ENCODE peak calls at places on chromosomes 1 and 21, in seven cellular contexts. One of them, this sample, is unnamed.

GRCh38 chr1:88740784-88741183 is 56.7 kb downstream of the PKN2 start:
- DNase-seq in GM12865: no peak
- DNase-seq in fibroblast of pulmonary artery: peak; percentile 18
- DNase-seq in heart left ventricle: no peak
- DNase-seq in PC-9: no peak
- DNase-seq in tibial artery: no peak
- DNase-seq in right atrium auricular region: no peak
- DNase-seq in this sample: peak; percentile 53

GRCh38 chr1:56142301-56142700 is 437.1 kb downstream of the PLPP3 start:
- DNase-seq in GM12865: no peak
- DNase-seq in fibroblast of pulmonary artery: no peak
- DNase-seq in heart left ventricle: no peak
- DNase-seq in PC-9: no peak
- DNase-seq in tibial artery: no peak
- DNase-seq in right atrium auricular region: no peak
- DNase-seq in this sample: no peak

GRCh38 chr21:31343030-31343510 is 991 bp downstream of the TIAM1 start:
- DNase-seq in GM12865: no peak
- DNase-seq in fibroblast of pulmonary artery: no peak
- DNase-seq in heart left ventricle: no peak
- DNase-seq in PC-9: peak; percentile 43
- DNase-seq in tibial artery: no peak
- DNase-seq in right atrium auricular region: no peak
- DNase-seq in this sample: no peak

GRCh38 chr1:90045853-90046563 is 51.1 kb downstream of the ZNF326 start:
- DNase-seq in GM12865: peak; percentile 32
- DNase-seq in fibroblast of pulmonary artery: peak; percentile 36
- DNase-seq in heart left ventricle: no peak
- DNase-seq in PC-9: no peak
- DNase-seq in tibial artery: no peak
- DNase-seq in right atrium auricular region: no peak
- DNase-seq in this sample: peak; percentile 53

GRCh38 chr1:28668191-28668955 is at the start of gene GMEB1:
- DNase-seq in GM12865: peak; percentile 94
- DNase-seq in fibroblast of pulmonary artery: peak; percentile 85
- DNase-seq in heart left ventricle: peak; percentile 88
- DNase-seq in PC-9: peak; percentile 69
- DNase-seq in tibial artery: peak; percentile 91
- DNase-seq in right atrium auricular region: peak; percentile 81
- DNase-seq in this sample: peak; percentile 89

GRCh38 chr1:216682694-216683243 is 40.5 kb downstream of the ESRRG start:
- DNase-seq in GM12865: no peak
- DNase-seq in fibroblast of pulmonary artery: no peak
- DNase-seq in heart left ventricle: no peak
- DNase-seq in PC-9: no peak
- DNase-seq in tibial artery: no peak
- DNase-seq in right atrium auricular region: no peak
- DNase-seq in this sample: no peak

GRCh38 chr1:181112071-181112929 is 23.8 kb downstream of the IER5 start:
- DNase-seq in GM12865: no peak
- DNase-seq in fibroblast of pulmonary artery: peak; percentile 99
- DNase-seq in heart left ventricle: peak; percentile 54
- DNase-seq in PC-9: peak; percentile 99
- DNase-seq in tibial artery: peak; percentile 88
- DNase-seq in right atrium auricular region: peak; percentile 94
- DNase-seq in this sample: peak; percentile 99

GRCh38 chr1:181117648-181118449 is 29.3 kb downstream of the IER5 start:
- DNase-seq in GM12865: no peak
- DNase-seq in fibroblast of pulmonary artery: no peak
- DNase-seq in heart left ventricle: no peak
- DNase-seq in PC-9: peak; percentile 100
- DNase-seq in tibial artery: no peak
- DNase-seq in right atrium auricular region: no peak
- DNase-seq in this sample: peak; percentile 74

GRCh38 chr1:18794066-18794465 is 65.4 kb downstream of the TAS1R2 start:
- DNase-seq in GM12865: peak; percentile 7
- DNase-seq in fibroblast of pulmonary artery: no peak
- DNase-seq in heart left ventricle: no peak
- DNase-seq in PC-9: no peak
- DNase-seq in tibial artery: no peak
- DNase-seq in right atrium auricular region: no peak
- DNase-seq in this sample: peak; percentile 22

GRCh38 chr1:3031401-3032221 is 10.3 kb downstream of the ACTRT2 start:
- DNase-seq in GM12865: no peak
- DNase-seq in fibroblast of pulmonary artery: no peak
- DNase-seq in heart left ventricle: no peak
- DNase-seq in PC-9: no peak
- DNase-seq in tibial artery: peak; percentile 73
- DNase-seq in right atrium auricular region: peak; percentile 66
- DNase-seq in this sample: no peak

GRCh38 chr1:71834570-71835441 is 447.5 kb downstream of the NEGR1 start:
- DNase-seq in GM12865: no peak
- DNase-seq in fibroblast of pulmonary artery: no peak
- DNase-seq in heart left ventricle: peak; percentile 19
- DNase-seq in PC-9: no peak
- DNase-seq in tibial artery: no peak
- DNase-seq in right atrium auricular region: peak; percentile 58
- DNase-seq in this sample: no peak

GRCh38 chr1:100353988-100354387 is 1.7 kb downstream of the CDC14A start:
- DNase-seq in GM12865: no peak
- DNase-seq in fibroblast of pulmonary artery: no peak
- DNase-seq in heart left ventricle: no peak
- DNase-seq in PC-9: peak; percentile 88
- DNase-seq in tibial artery: no peak
- DNase-seq in right atrium auricular region: no peak
- DNase-seq in this sample: no peak

GRCh38 chr1:145997156-145998023 is 1.0 kb upstream of the TXNIP start:
- DNase-seq in GM12865: peak; percentile 50
- DNase-seq in fibroblast of pulmonary artery: no peak
- DNase-seq in heart left ventricle: peak; percentile 65
- DNase-seq in PC-9: no peak
- DNase-seq in tibial artery: peak; percentile 74
- DNase-seq in right atrium auricular region: no peak
- DNase-seq in this sample: no peak

GRCh38 chr1:108801101-108801500 is 54.6 kb downstream of the STXBP3 start:
- DNase-seq in GM12865: no peak
- DNase-seq in fibroblast of pulmonary artery: peak; percentile 43
- DNase-seq in heart left ventricle: no peak
- DNase-seq in PC-9: no peak
- DNase-seq in tibial artery: no peak
- DNase-seq in right atrium auricular region: no peak
- DNase-seq in this sample: peak; percentile 55

GRCh38 chr1:150537732-150538684 is 11.2 kb upstream of the ADAMTSL4 start:
- DNase-seq in GM12865: no peak
- DNase-seq in fibroblast of pulmonary artery: peak; percentile 84
- DNase-seq in heart left ventricle: no peak
- DNase-seq in PC-9: peak; percentile 70
- DNase-seq in tibial artery: peak; percentile 87
- DNase-seq in right atrium auricular region: no peak
- DNase-seq in this sample: peak; percentile 94

GRCh38 chr1:100299521-100300222 is 33.7 kb downstream of the RTCA start:
- DNase-seq in GM12865: no peak
- DNase-seq in fibroblast of pulmonary artery: no peak
- DNase-seq in heart left ventricle: no peak
- DNase-seq in PC-9: no peak
- DNase-seq in tibial artery: no peak
- DNase-seq in right atrium auricular region: no peak
- DNase-seq in this sample: no peak

GRCh38 chr1:173413271-173413707 is 63.8 kb upstream of the PRDX6 start:
- DNase-seq in GM12865: peak; percentile 67
- DNase-seq in fibroblast of pulmonary artery: no peak
- DNase-seq in heart left ventricle: no peak
- DNase-seq in PC-9: no peak
- DNase-seq in tibial artery: no peak
- DNase-seq in right atrium auricular region: no peak
- DNase-seq in this sample: no peak

GRCh38 chr1:151340870-151341754 is 5.9 kb downstream of the RFX5 start:
- DNase-seq in GM12865: peak; percentile 76
- DNase-seq in fibroblast of pulmonary artery: peak; percentile 89
- DNase-seq in heart left ventricle: peak; percentile 61
- DNase-seq in PC-9: peak; percentile 76
- DNase-seq in tibial artery: no peak
- DNase-seq in right atrium auricular region: no peak
- DNase-seq in this sample: peak; percentile 93

GRCh38 chr1:204145033-204145504 is 6.8 kb downstream of the ETNK2 start:
- DNase-seq in GM12865: no peak
- DNase-seq in fibroblast of pulmonary artery: no peak
- DNase-seq in heart left ventricle: no peak
- DNase-seq in PC-9: no peak
- DNase-seq in tibial artery: no peak
- DNase-seq in right atrium auricular region: no peak
- DNase-seq in this sample: no peak

GRCh38 chr1:207908112-207908734 is 2.7 kb downstream of the CD34 start:
- DNase-seq in GM12865: no peak
- DNase-seq in fibroblast of pulmonary artery: peak; percentile 31
- DNase-seq in heart left ventricle: peak; percentile 50
- DNase-seq in PC-9: no peak
- DNase-seq in tibial artery: no peak
- DNase-seq in right atrium auricular region: peak; percentile 90
- DNase-seq in this sample: no peak

GRCh38 chr1:207913951-207914350 is 3.0 kb upstream of the CD34 start:
- DNase-seq in GM12865: no peak
- DNase-seq in fibroblast of pulmonary artery: peak; percentile 27
- DNase-seq in heart left ventricle: no peak
- DNase-seq in PC-9: no peak
- DNase-seq in tibial artery: no peak
- DNase-seq in right atrium auricular region: no peak
- DNase-seq in this sample: no peak

GRCh38 chr1:207910678-207911354 is at the start of gene CD34:
- DNase-seq in GM12865: no peak
- DNase-seq in fibroblast of pulmonary artery: no peak
- DNase-seq in heart left ventricle: peak; percentile 79
- DNase-seq in PC-9: no peak
- DNase-seq in tibial artery: peak; percentile 74
- DNase-seq in right atrium auricular region: peak; percentile 86
- DNase-seq in this sample: no peak

GRCh38 chr1:207911983-207912760 is 1.2 kb upstream of the CD34 start:
- DNase-seq in GM12865: no peak
- DNase-seq in fibroblast of pulmonary artery: no peak
- DNase-seq in heart left ventricle: no peak
- DNase-seq in PC-9: no peak
- DNase-seq in tibial artery: no peak
- DNase-seq in right atrium auricular region: no peak
- DNase-seq in this sample: no peak

DNA sequence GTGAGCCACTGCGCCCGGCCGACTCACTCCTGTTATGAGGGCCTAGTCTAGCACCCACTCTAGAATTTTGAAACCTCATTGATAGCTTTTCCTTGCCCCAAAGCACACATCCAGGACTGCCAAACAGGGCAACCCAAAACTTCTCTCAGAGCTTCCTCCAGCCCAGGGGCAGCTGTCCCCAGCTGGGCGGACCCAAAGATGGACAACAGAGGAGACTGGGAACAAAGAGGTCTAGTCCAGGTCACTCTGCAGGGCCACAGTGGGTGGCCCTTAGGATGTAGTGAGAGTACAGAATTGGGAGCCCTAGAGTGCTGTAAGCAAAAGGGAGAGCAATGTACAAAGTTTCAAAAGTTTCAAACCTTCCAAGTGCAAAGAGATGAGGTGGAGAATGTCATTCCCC is 1.2 kb downstream of the CD34 start:
- DNase-seq in GM12865: no peak
- DNase-seq in fibroblast of pulmonary artery: no peak
- DNase-seq in heart left ventricle: no peak
- DNase-seq in PC-9: no peak
- DNase-seq in tibial artery: no peak
- DNase-seq in right atrium auricular region: no peak
- DNase-seq in this sample: no peak
- H3K4me3 ChIP-seq in GM12865: no peak overlapping the region
- H3K4me3 ChIP-seq in fibroblast of pulmonary artery: no peak overlapping the region
- H3K4me3 ChIP-seq in heart left ventricle: peak overlapping the region; percentile 24
- H3K4me3 ChIP-seq in PC-9: no peak overlapping the region
- H3K4me3 ChIP-seq in tibial artery: peak overlapping the region; percentile 53
- H3K4me3 ChIP-seq in right atrium auricular region: peak overlapping the region; percentile 70
- H3K4me3 ChIP-seq in this sample: no peak overlapping the region

GRCh38 chr1:77433934-77434333 is 152.1 kb downstream of the AK5 start:
- DNase-seq in GM12865: no peak
- DNase-seq in fibroblast of pulmonary artery: no peak
- DNase-seq in heart left ventricle: no peak
- DNase-seq in PC-9: no peak
- DNase-seq in tibial artery: no peak
- DNase-seq in right atrium auricular region: no peak
- DNase-seq in this sample: no peak

GRCh38 chr1:77434972-77435371 is 153.2 kb downstream of the AK5 start:
- DNase-seq in GM12865: no peak
- DNase-seq in fibroblast of pulmonary artery: no peak
- DNase-seq in heart left ventricle: no peak
- DNase-seq in PC-9: no peak
- DNase-seq in tibial artery: no peak
- DNase-seq in right atrium auricular region: no peak
- DNase-seq in this sample: no peak

GRCh38 chr1:77438239-77438913 is 156.6 kb downstream of the AK5 start:
- DNase-seq in GM12865: no peak
- DNase-seq in fibroblast of pulmonary artery: peak; percentile 85
- DNase-seq in heart left ventricle: peak; percentile 17
- DNase-seq in PC-9: no peak
- DNase-seq in tibial artery: no peak
- DNase-seq in right atrium auricular region: no peak
- DNase-seq in this sample: peak; percentile 80
- H3K4me3 ChIP-seq in GM12865: no peak overlapping the region
- H3K4me3 ChIP-seq in fibroblast of pulmonary artery: peak overlapping the region; percentile 15
- H3K4me3 ChIP-seq in heart left ventricle: no peak overlapping the region
- H3K4me3 ChIP-seq in PC-9: no peak overlapping the region
- H3K4me3 ChIP-seq in tibial artery: peak overlapping the region; percentile 37
- H3K4me3 ChIP-seq in right atrium auricular region: no peak overlapping the region
- H3K4me3 ChIP-seq in this sample: peak overlapping the region; percentile 32

GRCh38 chr1:42321731-42322130 is 13.3 kb downstream of the FOXJ3 start:
- DNase-seq in GM12865: no peak
- DNase-seq in fibroblast of pulmonary artery: no peak
- DNase-seq in heart left ventricle: no peak
- DNase-seq in PC-9: no peak
- DNase-seq in tibial artery: no peak
- DNase-seq in right atrium auricular region: no peak
- DNase-seq in this sample: no peak

GRCh38 chr1:42319128-42319851 is 15.7 kb downstream of the FOXJ3 start:
- DNase-seq in GM12865: no peak
- DNase-seq in fibroblast of pulmonary artery: peak; percentile 52
- DNase-seq in heart left ventricle: no peak
- DNase-seq in PC-9: no peak
- DNase-seq in tibial artery: no peak
- DNase-seq in right atrium auricular region: no peak
- DNase-seq in this sample: peak; percentile 77

GRCh38 chr1:42322577-42322976 is 12.5 kb downstream of the FOXJ3 start:
- DNase-seq in GM12865: no peak
- DNase-seq in fibroblast of pulmonary artery: peak; percentile 24
- DNase-seq in heart left ventricle: no peak
- DNase-seq in PC-9: no peak
- DNase-seq in tibial artery: no peak
- DNase-seq in right atrium auricular region: no peak
- DNase-seq in this sample: peak; percentile 49

GRCh38 chr1:42319871-42320484 is 15.1 kb downstream of the FOXJ3 start:
- DNase-seq in GM12865: no peak
- DNase-seq in fibroblast of pulmonary artery: no peak
- DNase-seq in heart left ventricle: no peak
- DNase-seq in PC-9: no peak
- DNase-seq in tibial artery: no peak
- DNase-seq in right atrium auricular region: no peak
- DNase-seq in this sample: no peak

GRCh38 chr1:42320689-42321088 is 14.3 kb downstream of the FOXJ3 start:
- DNase-seq in GM12865: no peak
- DNase-seq in fibroblast of pulmonary artery: no peak
- DNase-seq in heart left ventricle: no peak
- DNase-seq in PC-9: no peak
- DNase-seq in tibial artery: no peak
- DNase-seq in right atrium auricular region: no peak
- DNase-seq in this sample: no peak
- H3K4me3 ChIP-seq in GM12865: no peak overlapping the region
- H3K4me3 ChIP-seq in fibroblast of pulmonary artery: no peak overlapping the region
- H3K4me3 ChIP-seq in heart left ventricle: no peak overlapping the region
- H3K4me3 ChIP-seq in PC-9: no peak overlapping the region
- H3K4me3 ChIP-seq in tibial artery: no peak overlapping the region
- H3K4me3 ChIP-seq in right atrium auricular region: no peak overlapping the region
- H3K4me3 ChIP-seq in this sample: no peak overlapping the region

GRCh38 chr1:202348005-202348508 is 442 bp upstream of the PPP1R12B start:
- DNase-seq in GM12865: no peak
- DNase-seq in fibroblast of pulmonary artery: no peak
- DNase-seq in heart left ventricle: no peak
- DNase-seq in PC-9: no peak
- DNase-seq in tibial artery: no peak
- DNase-seq in right atrium auricular region: no peak
- DNase-seq in this sample: no peak
- H3K4me3 ChIP-seq in GM12865: peak overlapping the region; percentile 35
- H3K4me3 ChIP-seq in fibroblast of pulmonary artery: no peak overlapping the region
- H3K4me3 ChIP-seq in heart left ventricle: no peak overlapping the region
- H3K4me3 ChIP-seq in PC-9: no peak overlapping the region
- H3K4me3 ChIP-seq in tibial artery: peak overlapping the region; percentile 97
- H3K4me3 ChIP-seq in right atrium auricular region: no peak overlapping the region
- H3K4me3 ChIP-seq in this sample: no peak overlapping the region